ENCODE peak calls at places on chromosomes 12 and 14, in seven cellular contexts. One of them, this sample, is unnamed. For H3K4me1 and H3K9me3, the result is how much of the 10 kb centered on the place peaks cover.

GRCh38 chr12:50186667-50187066 is 19.5 kb upstream of the CERS5 start:
- DNase-seq in naive thymus-derived CD4-positive, alpha-beta T cell: no peak
- DNase-seq in Peyer's patch: no peak
- DNase-seq in HCT116: no peak
- DNase-seq in fibroblast of lung: peak
- DNase-seq in SK-N-SH: no peak
- DNase-seq in CD4-positive, alpha-beta memory T cell: no peak
- DNase-seq in this sample: no peak

GRCh38 chr12:2691001-2691339 is 103.8 kb upstream of the FKBP4 start:
- DNase-seq in naive thymus-derived CD4-positive, alpha-beta T cell: peak
- DNase-seq in Peyer's patch: peak
- DNase-seq in HCT116: no peak
- DNase-seq in fibroblast of lung: peak
- DNase-seq in SK-N-SH: no peak
- DNase-seq in CD4-positive, alpha-beta memory T cell: peak
- DNase-seq in this sample: peak

GRCh38 chr12:117587646-117588287 is 226.3 kb upstream of the NOS1 start:
- DNase-seq in naive thymus-derived CD4-positive, alpha-beta T cell: no peak
- DNase-seq in Peyer's patch: peak
- DNase-seq in HCT116: peak
- DNase-seq in fibroblast of lung: peak
- DNase-seq in SK-N-SH: peak
- DNase-seq in CD4-positive, alpha-beta memory T cell: peak
- DNase-seq in this sample: peak

GRCh38 chr12:121982950-121983349 is 38.7 kb upstream of the BCL7A start:
- DNase-seq in naive thymus-derived CD4-positive, alpha-beta T cell: no peak
- DNase-seq in Peyer's patch: no peak
- DNase-seq in HCT116: no peak
- DNase-seq in fibroblast of lung: no peak
- DNase-seq in SK-N-SH: no peak
- DNase-seq in CD4-positive, alpha-beta memory T cell: no peak
- DNase-seq in this sample: no peak

GRCh38 chr12:95591731-95592130 is 40.5 kb upstream of the USP44 start:
- DNase-seq in naive thymus-derived CD4-positive, alpha-beta T cell: no peak
- DNase-seq in Peyer's patch: no peak
- DNase-seq in HCT116: no peak
- DNase-seq in fibroblast of lung: peak
- DNase-seq in SK-N-SH: no peak
- DNase-seq in CD4-positive, alpha-beta memory T cell: no peak
- DNase-seq in this sample: no peak

GRCh38 chr12:77047341-77048202 is 17.8 kb downstream of the E2F7 start:
- DNase-seq in naive thymus-derived CD4-positive, alpha-beta T cell: no peak
- DNase-seq in Peyer's patch: no peak
- DNase-seq in HCT116: no peak
- DNase-seq in fibroblast of lung: peak
- DNase-seq in SK-N-SH: no peak
- DNase-seq in CD4-positive, alpha-beta memory T cell: no peak
- DNase-seq in this sample: no peak

GRCh38 chr12:26032719-26033241 is 74.3 kb downstream of the RASSF8 start:
- DNase-seq in naive thymus-derived CD4-positive, alpha-beta T cell: no peak
- DNase-seq in Peyer's patch: no peak
- DNase-seq in HCT116: no peak
- DNase-seq in fibroblast of lung: peak
- DNase-seq in SK-N-SH: no peak
- DNase-seq in CD4-positive, alpha-beta memory T cell: no peak
- DNase-seq in this sample: no peak

GRCh38 chr12:92445253-92446081 is 257.3 kb upstream of the PLEKHG7 start:
- DNase-seq in naive thymus-derived CD4-positive, alpha-beta T cell: no peak
- DNase-seq in Peyer's patch: no peak
- DNase-seq in HCT116: no peak
- DNase-seq in fibroblast of lung: no peak
- DNase-seq in SK-N-SH: no peak
- DNase-seq in CD4-positive, alpha-beta memory T cell: no peak
- DNase-seq in this sample: no peak

GRCh38 chr12:3614806-3615466 is 123.9 kb downstream of the PRMT8 start:
- DNase-seq in naive thymus-derived CD4-positive, alpha-beta T cell: no peak
- DNase-seq in Peyer's patch: peak
- DNase-seq in HCT116: no peak
- DNase-seq in fibroblast of lung: no peak
- DNase-seq in SK-N-SH: no peak
- DNase-seq in CD4-positive, alpha-beta memory T cell: no peak
- DNase-seq in this sample: no peak

GRCh38 chr12:131757111-131757510 is 46.2 kb downstream of the SFSWAP start:
- DNase-seq in naive thymus-derived CD4-positive, alpha-beta T cell: no peak
- DNase-seq in Peyer's patch: no peak
- DNase-seq in HCT116: no peak
- DNase-seq in fibroblast of lung: no peak
- DNase-seq in SK-N-SH: no peak
- DNase-seq in CD4-positive, alpha-beta memory T cell: no peak
- DNase-seq in this sample: no peak

GRCh38 chr12:54958048-54958658 is 26.4 kb downstream of the TESPA1 start:
- DNase-seq in naive thymus-derived CD4-positive, alpha-beta T cell: peak
- DNase-seq in Peyer's patch: no peak
- DNase-seq in HCT116: peak
- DNase-seq in fibroblast of lung: peak
- DNase-seq in SK-N-SH: peak
- DNase-seq in CD4-positive, alpha-beta memory T cell: peak
- DNase-seq in this sample: peak

GRCh38 chr12:106170285-106170684 is 31.5 kb upstream of the NUAK1 start:
- DNase-seq in naive thymus-derived CD4-positive, alpha-beta T cell: no peak
- DNase-seq in Peyer's patch: no peak
- DNase-seq in HCT116: no peak
- DNase-seq in fibroblast of lung: peak
- DNase-seq in SK-N-SH: no peak
- DNase-seq in CD4-positive, alpha-beta memory T cell: no peak
- DNase-seq in this sample: no peak

GRCh38 chr14:45891417-45892080 is 638.5 kb upstream of the MIS18BP1 start:
- DNase-seq in naive thymus-derived CD4-positive, alpha-beta T cell: no peak
- DNase-seq in Peyer's patch: peak
- DNase-seq in HCT116: no peak
- DNase-seq in fibroblast of lung: no peak
- DNase-seq in SK-N-SH: no peak
- DNase-seq in CD4-positive, alpha-beta memory T cell: no peak
- DNase-seq in this sample: no peak

GRCh38 chr14:105465209-105466031 is 9.2 kb upstream of the CRIP2 start:
- DNase-seq in naive thymus-derived CD4-positive, alpha-beta T cell: no peak
- DNase-seq in Peyer's patch: no peak
- DNase-seq in HCT116: no peak
- DNase-seq in fibroblast of lung: peak
- DNase-seq in SK-N-SH: no peak
- DNase-seq in CD4-positive, alpha-beta memory T cell: no peak
- DNase-seq in this sample: no peak

GRCh38 chr14:58749066-58749669 is 111.4 kb downstream of the DACT1 start:
- DNase-seq in naive thymus-derived CD4-positive, alpha-beta T cell: no peak
- DNase-seq in Peyer's patch: no peak
- DNase-seq in HCT116: peak
- DNase-seq in fibroblast of lung: peak
- DNase-seq in SK-N-SH: no peak
- DNase-seq in CD4-positive, alpha-beta memory T cell: no peak
- DNase-seq in this sample: no peak

GRCh38 chr12:51771008-51771407 is 77.5 kb downstream of the FIGNL2 start:
- DNase-seq in naive thymus-derived CD4-positive, alpha-beta T cell: no peak
- DNase-seq in Peyer's patch: no peak
- DNase-seq in HCT116: no peak
- DNase-seq in fibroblast of lung: peak
- DNase-seq in SK-N-SH: no peak
- DNase-seq in CD4-positive, alpha-beta memory T cell: no peak
- DNase-seq in this sample: peak

GRCh38 chr12:7832059-7832696 is 40.5 kb downstream of the SLC2A14 start:
- DNase-seq in naive thymus-derived CD4-positive, alpha-beta T cell: no peak
- DNase-seq in Peyer's patch: no peak
- DNase-seq in HCT116: peak
- DNase-seq in fibroblast of lung: peak
- DNase-seq in SK-N-SH: peak
- DNase-seq in CD4-positive, alpha-beta memory T cell: peak
- DNase-seq in this sample: peak

GRCh38 chr12:89278862-89279261 is 73.4 kb downstream of the DUSP6 start:
- DNase-seq in naive thymus-derived CD4-positive, alpha-beta T cell: no peak
- DNase-seq in Peyer's patch: no peak
- DNase-seq in HCT116: no peak
- DNase-seq in fibroblast of lung: no peak
- DNase-seq in SK-N-SH: peak
- DNase-seq in CD4-positive, alpha-beta memory T cell: no peak
- DNase-seq in this sample: no peak

DNA sequence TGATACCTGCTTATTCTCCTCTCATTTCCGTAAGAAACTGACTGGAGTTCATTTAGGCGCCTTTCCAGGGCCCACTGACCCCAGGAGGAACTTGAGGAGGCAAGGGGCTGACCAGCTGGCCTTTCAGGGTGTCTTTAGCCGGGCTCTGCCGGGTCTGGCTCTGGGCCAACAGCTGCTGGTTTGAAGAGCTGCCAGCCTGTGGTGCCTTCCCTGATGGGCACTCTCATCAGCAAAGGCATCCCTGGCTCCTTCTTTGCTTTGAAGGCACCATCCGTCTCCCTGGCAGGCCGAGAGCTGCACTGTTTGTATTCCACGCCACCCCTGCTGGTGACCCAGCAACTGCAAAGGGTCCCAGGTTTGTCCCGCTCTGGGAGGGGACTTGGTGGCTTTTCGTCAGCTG is 42.0 kb downstream of the IQSEC3 start:
- DNase-seq in naive thymus-derived CD4-positive, alpha-beta T cell: no peak
- DNase-seq in Peyer's patch: no peak
- DNase-seq in HCT116: no peak
- DNase-seq in fibroblast of lung: no peak
- DNase-seq in SK-N-SH: peak
- DNase-seq in CD4-positive, alpha-beta memory T cell: no peak
- DNase-seq in this sample: no peak
- H3K4me1 ChIP-seq in naive thymus-derived CD4-positive, alpha-beta T cell: under half
- H3K4me1 ChIP-seq in Peyer's patch: under half
- H3K4me1 ChIP-seq in HCT116: under half
- H3K4me1 ChIP-seq in fibroblast of lung: under half
- H3K4me1 ChIP-seq in SK-N-SH: under half
- H3K4me1 ChIP-seq in CD4-positive, alpha-beta memory T cell: under half
- H3K4me1 ChIP-seq in this sample: under half

GRCh38 chr14:104314251-104314941 is 176.0 kb downstream of the KIF26A start:
- DNase-seq in naive thymus-derived CD4-positive, alpha-beta T cell: no peak
- DNase-seq in Peyer's patch: peak
- DNase-seq in HCT116: no peak
- DNase-seq in fibroblast of lung: no peak
- DNase-seq in SK-N-SH: no peak
- DNase-seq in CD4-positive, alpha-beta memory T cell: no peak
- DNase-seq in this sample: no peak

GRCh38 chr14:104313674-104314073 is 175.3 kb downstream of the KIF26A start:
- DNase-seq in naive thymus-derived CD4-positive, alpha-beta T cell: no peak
- DNase-seq in Peyer's patch: peak
- DNase-seq in HCT116: no peak
- DNase-seq in fibroblast of lung: no peak
- DNase-seq in SK-N-SH: no peak
- DNase-seq in CD4-positive, alpha-beta memory T cell: no peak
- DNase-seq in this sample: no peak

GRCh38 chr14:104309657-104310369 is 171.4 kb downstream of the KIF26A start:
- DNase-seq in naive thymus-derived CD4-positive, alpha-beta T cell: no peak
- DNase-seq in Peyer's patch: peak
- DNase-seq in HCT116: no peak
- DNase-seq in fibroblast of lung: no peak
- DNase-seq in SK-N-SH: no peak
- DNase-seq in CD4-positive, alpha-beta memory T cell: no peak
- DNase-seq in this sample: no peak

GRCh38 chr14:104307627-104308401 is 169.4 kb downstream of the KIF26A start:
- DNase-seq in naive thymus-derived CD4-positive, alpha-beta T cell: no peak
- DNase-seq in Peyer's patch: peak
- DNase-seq in HCT116: no peak
- DNase-seq in fibroblast of lung: no peak
- DNase-seq in SK-N-SH: no peak
- DNase-seq in CD4-positive, alpha-beta memory T cell: no peak
- DNase-seq in this sample: no peak

DNA sequence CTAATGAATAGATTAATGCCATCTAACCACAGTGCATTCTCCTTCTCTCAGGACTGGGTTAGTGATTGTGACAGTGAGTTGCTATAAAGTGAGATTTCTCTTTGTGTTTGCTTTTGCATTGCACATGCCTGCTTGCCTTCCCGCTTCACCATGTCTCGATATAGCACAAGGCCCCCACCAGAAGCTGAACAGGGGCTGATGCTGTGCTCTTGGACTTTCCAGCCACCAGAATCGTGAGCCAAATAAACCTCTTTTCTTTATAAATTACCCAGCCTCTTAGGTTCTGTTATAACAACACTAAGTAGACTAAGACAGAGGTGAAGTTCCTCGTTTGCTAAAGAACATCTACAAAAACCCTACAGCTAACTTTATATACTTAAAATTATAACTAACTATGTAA is 173.0 kb downstream of the KIF26A start:
- DNase-seq in naive thymus-derived CD4-positive, alpha-beta T cell: no peak
- DNase-seq in Peyer's patch: peak
- DNase-seq in HCT116: no peak
- DNase-seq in fibroblast of lung: no peak
- DNase-seq in SK-N-SH: no peak
- DNase-seq in CD4-positive, alpha-beta memory T cell: no peak
- DNase-seq in this sample: no peak
- H3K9me3 ChIP-seq in naive thymus-derived CD4-positive, alpha-beta T cell: under half
- H3K9me3 ChIP-seq in Peyer's patch: under half
- H3K9me3 ChIP-seq in HCT116: under half
- H3K9me3 ChIP-seq in fibroblast of lung: under half
- H3K9me3 ChIP-seq in SK-N-SH: under half
- H3K9me3 ChIP-seq in CD4-positive, alpha-beta memory T cell: under half
- H3K9me3 ChIP-seq in this sample: under half

DNA sequence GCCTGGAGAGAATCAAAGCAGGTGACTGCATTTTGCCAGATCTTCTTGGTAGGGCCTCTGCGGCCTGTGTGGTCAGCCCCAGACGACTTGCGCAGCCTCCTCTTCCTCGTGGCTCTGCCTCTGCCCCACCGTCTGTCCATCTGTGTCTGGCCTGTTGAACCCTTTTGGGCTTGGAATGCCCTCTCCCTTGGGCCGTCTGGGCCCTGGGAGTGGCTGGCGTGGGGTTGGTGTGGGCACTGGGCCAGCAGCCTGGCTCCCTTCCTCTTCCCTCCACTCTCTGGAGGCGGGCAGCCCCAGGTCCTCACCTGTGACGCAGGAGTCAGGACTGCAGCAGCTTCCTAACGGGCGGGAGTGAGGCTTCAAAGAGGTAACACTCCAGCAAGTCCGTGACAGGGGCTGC is 9.7 kb upstream of the CCDC197 start:
- DNase-seq in naive thymus-derived CD4-positive, alpha-beta T cell: no peak
- DNase-seq in Peyer's patch: no peak
- DNase-seq in HCT116: no peak
- DNase-seq in fibroblast of lung: no peak
- DNase-seq in SK-N-SH: no peak
- DNase-seq in CD4-positive, alpha-beta memory T cell: no peak
- DNase-seq in this sample: no peak
- H3K4me1 ChIP-seq in naive thymus-derived CD4-positive, alpha-beta T cell: under half
- H3K4me1 ChIP-seq in Peyer's patch: under half
- H3K4me1 ChIP-seq in HCT116: under half
- H3K4me1 ChIP-seq in fibroblast of lung: under half
- H3K4me1 ChIP-seq in SK-N-SH: under half
- H3K4me1 ChIP-seq in CD4-positive, alpha-beta memory T cell: under half
- H3K4me1 ChIP-seq in this sample: under half

GRCh38 chr14:29493849-29494248 is 433.8 kb downstream of the PRKD1 start:
- DNase-seq in naive thymus-derived CD4-positive, alpha-beta T cell: no peak
- DNase-seq in Peyer's patch: no peak
- DNase-seq in HCT116: no peak
- DNase-seq in fibroblast of lung: no peak
- DNase-seq in SK-N-SH: no peak
- DNase-seq in CD4-positive, alpha-beta memory T cell: no peak
- DNase-seq in this sample: no peak
- H3K9me3 ChIP-seq in naive thymus-derived CD4-positive, alpha-beta T cell: under half
- H3K9me3 ChIP-seq in Peyer's patch: under half
- H3K9me3 ChIP-seq in HCT116: under half
- H3K9me3 ChIP-seq in fibroblast of lung: under half
- H3K9me3 ChIP-seq in SK-N-SH: under half
- H3K9me3 ChIP-seq in CD4-positive, alpha-beta memory T cell: under half
- H3K9me3 ChIP-seq in this sample: under half

GRCh38 chr12:6360080-6360571 is 15.2 kb downstream of the SCNN1A start:
- DNase-seq in naive thymus-derived CD4-positive, alpha-beta T cell: no peak
- DNase-seq in Peyer's patch: peak
- DNase-seq in HCT116: no peak
- DNase-seq in fibroblast of lung: no peak
- DNase-seq in SK-N-SH: no peak
- DNase-seq in CD4-positive, alpha-beta memory T cell: no peak
- DNase-seq in this sample: no peak
- H3K4me1 ChIP-seq in naive thymus-derived CD4-positive, alpha-beta T cell: under half
- H3K4me1 ChIP-seq in Peyer's patch: under half
- H3K4me1 ChIP-seq in HCT116: half or more
- H3K4me1 ChIP-seq in fibroblast of lung: under half
- H3K4me1 ChIP-seq in SK-N-SH: under half
- H3K4me1 ChIP-seq in CD4-positive, alpha-beta memory T cell: under half
- H3K4me1 ChIP-seq in this sample: under half

This sample was measured in HAP-1.